ENCODE peak calls at places on chromosomes 12 and 14, in four cellular contexts. Q, T, U and S are unnamed samples.

GRCh38 chr12:64923536-64923935 is 99.1 kb downstream of the TBC1D30 start:
- DNase-seq in Q (no peak), T (no peak), U (peak; percentile 15), S (no peak)

GRCh38 chr12:64390275-64390851 is at the start of gene C12orf56:
- DNase-seq in Q (no peak), T (no peak), U (no peak), S (no peak)

GRCh38 chr14:21268612-21269251 is 510 bp downstream of the HNRNPC start:
- DNase-seq in Q (peak; percentile 9), T (peak; percentile 77), U (no peak), S (no peak)

GRCh38 chr14:60161176-60162107 is 3.8 kb downstream of the DHRS7 start:
- DNase-seq in Q (no peak), T (peak; percentile 38), U (no peak), S (no peak)

GRCh38 chr12:32435921-32436710 is 36.8 kb downstream of the FGD4 start:
- DNase-seq in Q (no peak), T (no peak), U (no peak), S (no peak)

GRCh38 chr12:49648722-49649032 is 25.3 kb downstream of the PRPF40B start:
- DNase-seq in Q (no peak), T (no peak), U (no peak), S (no peak)

GRCh38 chr14:28767239-28767850 is 758 bp downstream of the FOXG1 start:
- DNase-seq in Q (no peak), T (no peak), U (no peak), S (no peak)

GRCh38 chr12:45234134-45234865 is 18.4 kb downstream of the ANO6 start:
- DNase-seq in Q (peak; percentile 72), T (peak; percentile 92), U (no peak), S (peak; percentile 26)

GRCh38 chr12:63844391-63845341 is at the start of gene SRGAP1:
- DNase-seq in Q (peak; percentile 27), T (peak; percentile 44), U (no peak), S (peak; percentile 36)

GRCh38 chr12:82970614-82971013 is 283.9 kb downstream of the TMTC2 start:
- DNase-seq in Q (no peak), T (no peak), U (no peak), S (no peak)

GRCh38 chr14:99273724-99274345 is 1.8 kb upstream of the BCL11B start:
- DNase-seq in Q (no peak), T (peak; percentile 14), U (no peak), S (no peak)

GRCh38 chr14:99273025-99273723 is 1.2 kb upstream of the BCL11B start:
- DNase-seq in Q (no peak), T (peak; percentile 16), U (no peak), S (no peak)

GRCh38 chr14:99274346-99275221 is 2.6 kb upstream of the BCL11B start:
- DNase-seq in Q (peak; percentile 29), T (peak; percentile 77), U (no peak), S (peak; percentile 73)

GRCh38 chr14:99276482-99276881 is 4.5 kb upstream of the BCL11B start:
- DNase-seq in Q (no peak), T (no peak), U (no peak), S (no peak)

GRCh38 chr14:99275222-99275584 is 3.2 kb upstream of the BCL11B start:
- DNase-seq in Q (no peak), T (no peak), U (no peak), S (no peak)
- TF ChIP-seq FOXK2 in Q (no peak), T (no peak), U (no peak), S (no peak)

GRCh38 chr14:99216191-99216590 is 55.8 kb downstream of the BCL11B start:
- DNase-seq in Q (no peak), T (no peak), U (no peak), S (no peak)
- TF ChIP-seq FOXK2 in Q (no peak), T (no peak), U (no peak), S (no peak)

GRCh38 chr14:35992816-35993511 is 166.8 kb downstream of the BRMS1L start:
- DNase-seq in Q (no peak), T (no peak), U (no peak), S (no peak)
- TF ChIP-seq FOXK2 in Q (no peak), T (no peak), U (no peak), S (no peak)

GRCh38 chr14:76136476-76137160 is 15.1 kb upstream of the GPATCH2L start:
- DNase-seq in Q (peak; percentile 17), T (no peak), U (no peak), S (no peak)
- TF ChIP-seq FOXK2 in Q (no peak), T (no peak), U (no peak), S (no peak)

GRCh38 chr14:88611878-88612277 is 49.0 kb downstream of the ZC3H14 start:
- DNase-seq in Q (no peak), T (no peak), U (no peak), S (no peak)

GRCh38 chr14:88614218-88614907 is 51.5 kb downstream of the ZC3H14 start:
- DNase-seq in Q (no peak), T (no peak), U (no peak), S (no peak)

GRCh38 chr14:88613552-88614010 is 50.7 kb downstream of the ZC3H14 start:
- DNase-seq in Q (no peak), T (peak; percentile 86), U (no peak), S (no peak)

GRCh38 chr14:88616697-88617096 is 53.9 kb downstream of the ZC3H14 start:
- DNase-seq in Q (no peak), T (no peak), U (no peak), S (no peak)

DNA sequence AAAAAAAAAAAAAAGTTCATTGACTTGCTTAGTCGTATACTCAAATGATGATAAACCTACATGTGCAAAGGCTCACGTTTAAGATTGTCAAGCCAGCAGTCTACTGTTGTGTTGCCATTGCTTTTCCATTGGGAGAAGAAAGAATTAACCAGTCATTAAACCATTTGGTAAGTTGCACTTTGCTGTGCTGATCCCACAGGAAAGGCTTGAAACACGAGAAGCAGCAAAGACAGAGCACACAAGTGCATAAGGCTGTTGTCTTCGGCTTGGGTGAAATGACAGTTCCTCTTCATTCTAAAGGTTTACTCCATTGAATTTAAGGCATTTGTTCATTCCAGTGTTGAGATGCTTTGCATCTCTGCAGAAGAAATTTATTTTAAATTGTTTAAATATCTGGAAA is 50.1 kb downstream of the ZC3H14 start:
- DNase-seq in Q (no peak), T (no peak), U (no peak), S (no peak)
- TF ChIP-seq FOXK2 in Q (no peak), T (no peak), U (no peak), S (no peak)

GRCh38 chr14:105944632-105945610 is 418.5 kb downstream of the TMEM121 start:
- DNase-seq in Q (peak; percentile 62), T (peak; percentile 67), U (no peak), S (peak; percentile 73)
- TF ChIP-seq FOXK2 in Q (no peak), T (no peak), U (no peak), S (no peak)

GRCh38 chr12:113798552-113798951 is 167.6 kb downstream of the RBM19 start:
- DNase-seq in Q (no peak), T (no peak), U (no peak), S (no peak)

GRCh38 chr12:113797535-113797868 is 168.6 kb downstream of the RBM19 start:
- DNase-seq in Q (no peak), T (no peak), U (no peak), S (no peak)

GRCh38 chr12:113796852-113797534 is 169.1 kb downstream of the RBM19 start:
- DNase-seq in Q (no peak), T (no peak), U (no peak), S (no peak)

GRCh38 chr12:113794774-113795173 is 171.4 kb downstream of the RBM19 start:
- DNase-seq in Q (peak; percentile 86), T (no peak), U (no peak), S (no peak)

GRCh38 chr12:113796086-113796827 is 169.9 kb downstream of the RBM19 start:
- DNase-seq in Q (no peak), T (no peak), U (no peak), S (no peak)
- TF ChIP-seq FOXK2 in Q (no peak), T (no peak), U (no peak), S (no peak)

DNA sequence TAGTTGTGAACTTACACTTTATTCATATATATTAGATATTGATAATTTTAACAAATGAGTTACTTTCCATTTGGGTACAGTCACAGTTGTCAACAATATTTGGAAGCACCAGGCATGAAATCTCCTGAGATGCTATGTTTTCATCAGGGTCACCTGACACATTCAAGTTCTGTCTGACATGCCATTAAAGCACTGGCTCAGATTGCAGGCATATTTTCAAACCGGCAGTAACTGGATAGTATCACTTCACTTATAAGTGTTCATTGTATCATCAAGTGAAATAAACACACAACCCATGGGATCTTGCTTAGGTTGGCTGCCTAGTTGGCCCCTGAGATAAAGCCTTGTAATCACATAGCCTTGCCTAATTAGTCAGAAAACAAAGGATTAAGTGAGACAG is 4.8 kb downstream of the IFNG start:
- DNase-seq in Q (no peak), T (no peak), U (no peak), S (no peak)
- TF ChIP-seq FOXK2 in Q (no peak), T (no peak), U (no peak), S (no peak)

DNA sequence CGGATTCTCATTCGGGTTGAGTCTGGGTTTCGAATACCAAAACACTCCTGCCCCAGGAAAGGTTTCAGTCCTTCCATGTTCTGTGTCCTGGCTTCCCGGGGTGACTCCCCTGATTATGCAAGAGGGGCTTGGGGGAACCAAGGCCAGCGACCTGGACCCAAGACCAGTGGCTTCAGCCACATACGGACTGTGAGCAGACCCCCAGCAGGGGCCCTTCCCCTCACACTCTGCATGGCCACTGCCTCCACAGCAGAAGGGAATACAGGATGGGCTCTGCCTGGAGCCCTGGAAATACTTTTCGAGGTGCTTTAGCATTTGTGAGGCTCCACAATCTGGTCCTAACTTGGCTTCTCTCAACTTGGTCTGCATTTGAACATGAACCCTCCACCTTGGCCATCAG is 19.1 kb downstream of the HDAC7 start:
- DNase-seq in Q (no peak), T (no peak), U (no peak), S (no peak)
- TF ChIP-seq FOXK2 in Q (no peak), T (no peak), U (no peak), S (no peak)

GRCh38 chr14:80992580-80992979 is 37.2 kb downstream of the TSHR start:
- DNase-seq in Q (no peak), T (no peak), U (no peak), S (no peak)

GRCh38 chr14:80988192-80988591 is 32.8 kb downstream of the TSHR start:
- DNase-seq in Q (no peak), T (no peak), U (no peak), S (no peak)

GRCh38 chr14:80988742-80989429 is 33.5 kb downstream of the TSHR start:
- DNase-seq in Q (no peak), T (no peak), U (no peak), S (no peak)

GRCh38 chr14:80982711-80983110 is 27.3 kb downstream of the TSHR start:
- DNase-seq in Q (no peak), T (no peak), U (no peak), S (no peak)

GRCh38 chr14:80987235-80988032 is 32.0 kb downstream of the TSHR start:
- DNase-seq in Q (peak; percentile 47), T (peak; percentile 45), U (no peak), S (peak; percentile 74)
- TF ChIP-seq FOXK2 in Q (no peak), T (no peak), U (no peak), S (no peak)